ENCODE peak calls at places on chromosomes 4 and X, in ten cellular contexts. One of them, this sample, is unnamed.

GRCh38 chr4:40736910-40737309 is 12.8 kb upstream of the NSUN7 start:
- DNase-seq in stimulated activated CD8-positive, alpha-beta memory T cell treated with anti-CD3 and anti-CD28 coated beads, Interleukin-15, amount 100 ng/mL, for 4 hours: no peak
- DNase-seq in MCF 10A: peak
- DNase-seq in nucleus accumbens: no peak
- DNase-seq in naive thymus-derived CD8-positive, alpha-beta T cell: no peak
- DNase-seq in Calu3: no peak
- DNase-seq in iPS-NIHi11: peak
- DNase-seq in hippocampal formation: peak
- DNase-seq in AG09319: no peak
- DNase-seq in PC-3: peak
- DNase-seq in this sample: no peak

GRCh38 chrX:10110316-10110932 is 46.4 kb upstream of the CLCN4 start:
- DNase-seq in stimulated activated CD8-positive, alpha-beta memory T cell treated with anti-CD3 and anti-CD28 coated beads, Interleukin-15, amount 100 ng/mL, for 4 hours: no peak
- DNase-seq in MCF 10A: no peak
- DNase-seq in nucleus accumbens: no peak
- DNase-seq in naive thymus-derived CD8-positive, alpha-beta T cell: no peak
- DNase-seq in Calu3: no peak
- DNase-seq in iPS-NIHi11: no peak
- DNase-seq in hippocampal formation: no peak
- DNase-seq in AG09319: no peak
- DNase-seq in PC-3: no peak
- DNase-seq in this sample: no peak

GRCh38 chr4:144808034-144808433 is 162.1 kb downstream of the HHIP start:
- DNase-seq in stimulated activated CD8-positive, alpha-beta memory T cell treated with anti-CD3 and anti-CD28 coated beads, Interleukin-15, amount 100 ng/mL, for 4 hours: no peak
- DNase-seq in MCF 10A: no peak
- DNase-seq in nucleus accumbens: no peak
- DNase-seq in naive thymus-derived CD8-positive, alpha-beta T cell: no peak
- DNase-seq in Calu3: no peak
- DNase-seq in iPS-NIHi11: no peak
- DNase-seq in hippocampal formation: no peak
- DNase-seq in AG09319: no peak
- DNase-seq in PC-3: no peak
- DNase-seq in this sample: no peak

GRCh38 chr4:111266937-111267336 is 644.1 kb upstream of the PITX2 start:
- DNase-seq in stimulated activated CD8-positive, alpha-beta memory T cell treated with anti-CD3 and anti-CD28 coated beads, Interleukin-15, amount 100 ng/mL, for 4 hours: no peak
- DNase-seq in MCF 10A: no peak
- DNase-seq in nucleus accumbens: no peak
- DNase-seq in naive thymus-derived CD8-positive, alpha-beta T cell: no peak
- DNase-seq in Calu3: no peak
- DNase-seq in iPS-NIHi11: no peak
- DNase-seq in hippocampal formation: no peak
- DNase-seq in AG09319: no peak
- DNase-seq in PC-3: no peak
- DNase-seq in this sample: no peak

GRCh38 chr4:76197971-76198410 is 15.6 kb downstream of the SCARB2 start:
- DNase-seq in stimulated activated CD8-positive, alpha-beta memory T cell treated with anti-CD3 and anti-CD28 coated beads, Interleukin-15, amount 100 ng/mL, for 4 hours: no peak
- DNase-seq in MCF 10A: peak
- DNase-seq in nucleus accumbens: peak
- DNase-seq in naive thymus-derived CD8-positive, alpha-beta T cell: no peak
- DNase-seq in Calu3: no peak
- DNase-seq in iPS-NIHi11: peak
- DNase-seq in hippocampal formation: peak
- DNase-seq in AG09319: no peak
- DNase-seq in PC-3: no peak
- DNase-seq in this sample: no peak

GRCh38 chr4:114015444-114015899 is 36.0 kb upstream of the ARSJ start:
- DNase-seq in stimulated activated CD8-positive, alpha-beta memory T cell treated with anti-CD3 and anti-CD28 coated beads, Interleukin-15, amount 100 ng/mL, for 4 hours: no peak
- DNase-seq in MCF 10A: peak
- DNase-seq in nucleus accumbens: no peak
- DNase-seq in naive thymus-derived CD8-positive, alpha-beta T cell: no peak
- DNase-seq in Calu3: no peak
- DNase-seq in iPS-NIHi11: no peak
- DNase-seq in hippocampal formation: no peak
- DNase-seq in AG09319: peak
- DNase-seq in PC-3: peak
- DNase-seq in this sample: no peak

GRCh38 chr4:169094656-169095231 is 84.7 kb upstream of the CBR4 start:
- DNase-seq in stimulated activated CD8-positive, alpha-beta memory T cell treated with anti-CD3 and anti-CD28 coated beads, Interleukin-15, amount 100 ng/mL, for 4 hours: no peak
- DNase-seq in MCF 10A: no peak
- DNase-seq in nucleus accumbens: no peak
- DNase-seq in naive thymus-derived CD8-positive, alpha-beta T cell: no peak
- DNase-seq in Calu3: no peak
- DNase-seq in iPS-NIHi11: no peak
- DNase-seq in hippocampal formation: no peak
- DNase-seq in AG09319: no peak
- DNase-seq in PC-3: no peak
- DNase-seq in this sample: no peak

GRCh38 chr4:83217721-83218522 is 66.7 kb downstream of the COQ2 start:
- DNase-seq in stimulated activated CD8-positive, alpha-beta memory T cell treated with anti-CD3 and anti-CD28 coated beads, Interleukin-15, amount 100 ng/mL, for 4 hours: peak
- DNase-seq in MCF 10A: no peak
- DNase-seq in nucleus accumbens: no peak
- DNase-seq in naive thymus-derived CD8-positive, alpha-beta T cell: peak
- DNase-seq in Calu3: peak
- DNase-seq in iPS-NIHi11: no peak
- DNase-seq in hippocampal formation: no peak
- DNase-seq in AG09319: no peak
- DNase-seq in PC-3: no peak
- DNase-seq in this sample: peak

GRCh38 chrX:19990225-19990518 is 689 bp downstream of the BCLAF3 start:
- DNase-seq in stimulated activated CD8-positive, alpha-beta memory T cell treated with anti-CD3 and anti-CD28 coated beads, Interleukin-15, amount 100 ng/mL, for 4 hours: no peak
- DNase-seq in MCF 10A: peak
- DNase-seq in nucleus accumbens: no peak
- DNase-seq in naive thymus-derived CD8-positive, alpha-beta T cell: no peak
- DNase-seq in Calu3: no peak
- DNase-seq in iPS-NIHi11: no peak
- DNase-seq in hippocampal formation: no peak
- DNase-seq in AG09319: no peak
- DNase-seq in PC-3: peak
- DNase-seq in this sample: no peak

GRCh38 chrX:1093112-1093511 is 119.3 kb downstream of the CRLF2 start:
- DNase-seq in stimulated activated CD8-positive, alpha-beta memory T cell treated with anti-CD3 and anti-CD28 coated beads, Interleukin-15, amount 100 ng/mL, for 4 hours: peak
- DNase-seq in MCF 10A: no peak
- DNase-seq in nucleus accumbens: no peak
- DNase-seq in naive thymus-derived CD8-positive, alpha-beta T cell: peak
- DNase-seq in Calu3: no peak
- DNase-seq in iPS-NIHi11: no peak
- DNase-seq in hippocampal formation: no peak
- DNase-seq in AG09319: no peak
- DNase-seq in PC-3: no peak
- DNase-seq in this sample: no peak

GRCh38 chrX:43940811-43941210 is 32.4 kb downstream of the NDP start:
- DNase-seq in stimulated activated CD8-positive, alpha-beta memory T cell treated with anti-CD3 and anti-CD28 coated beads, Interleukin-15, amount 100 ng/mL, for 4 hours: no peak
- DNase-seq in MCF 10A: peak
- DNase-seq in nucleus accumbens: no peak
- DNase-seq in naive thymus-derived CD8-positive, alpha-beta T cell: no peak
- DNase-seq in Calu3: peak
- DNase-seq in iPS-NIHi11: no peak
- DNase-seq in hippocampal formation: no peak
- DNase-seq in AG09319: no peak
- DNase-seq in PC-3: peak
- DNase-seq in this sample: no peak

GRCh38 chrX:56759736-56760409 is 30.8 kb downstream of the NBDY start:
- DNase-seq in stimulated activated CD8-positive, alpha-beta memory T cell treated with anti-CD3 and anti-CD28 coated beads, Interleukin-15, amount 100 ng/mL, for 4 hours: no peak
- DNase-seq in MCF 10A: no peak
- DNase-seq in nucleus accumbens: no peak
- DNase-seq in naive thymus-derived CD8-positive, alpha-beta T cell: no peak
- DNase-seq in Calu3: no peak
- DNase-seq in iPS-NIHi11: no peak
- DNase-seq in hippocampal formation: no peak
- DNase-seq in AG09319: no peak
- DNase-seq in PC-3: no peak
- DNase-seq in this sample: no peak

GRCh38 chr4:76406070-76406469 is 14.9 kb downstream of the CCDC158 start:
- DNase-seq in stimulated activated CD8-positive, alpha-beta memory T cell treated with anti-CD3 and anti-CD28 coated beads, Interleukin-15, amount 100 ng/mL, for 4 hours: no peak
- DNase-seq in MCF 10A: no peak
- DNase-seq in nucleus accumbens: no peak
- DNase-seq in naive thymus-derived CD8-positive, alpha-beta T cell: no peak
- DNase-seq in Calu3: no peak
- DNase-seq in iPS-NIHi11: no peak
- DNase-seq in hippocampal formation: no peak
- DNase-seq in AG09319: no peak
- DNase-seq in PC-3: no peak
- DNase-seq in this sample: no peak

GRCh38 chr4:139039044-139039443 is 23.5 kb downstream of the NOCT start:
- DNase-seq in stimulated activated CD8-positive, alpha-beta memory T cell treated with anti-CD3 and anti-CD28 coated beads, Interleukin-15, amount 100 ng/mL, for 4 hours: no peak
- DNase-seq in MCF 10A: no peak
- DNase-seq in nucleus accumbens: no peak
- DNase-seq in naive thymus-derived CD8-positive, alpha-beta T cell: no peak
- DNase-seq in Calu3: no peak
- DNase-seq in iPS-NIHi11: no peak
- DNase-seq in hippocampal formation: no peak
- DNase-seq in AG09319: no peak
- DNase-seq in PC-3: no peak
- DNase-seq in this sample: no peak

GRCh38 chr4:185624248-185624568 is 88.9 kb upstream of the PDLIM3 start:
- DNase-seq in stimulated activated CD8-positive, alpha-beta memory T cell treated with anti-CD3 and anti-CD28 coated beads, Interleukin-15, amount 100 ng/mL, for 4 hours: no peak
- DNase-seq in MCF 10A: no peak
- DNase-seq in nucleus accumbens: no peak
- DNase-seq in naive thymus-derived CD8-positive, alpha-beta T cell: no peak
- DNase-seq in Calu3: no peak
- DNase-seq in iPS-NIHi11: no peak
- DNase-seq in hippocampal formation: no peak
- DNase-seq in AG09319: no peak
- DNase-seq in PC-3: no peak
- DNase-seq in this sample: no peak

GRCh38 chr4:138981930-138982390 is 33.6 kb upstream of the NOCT start:
- DNase-seq in stimulated activated CD8-positive, alpha-beta memory T cell treated with anti-CD3 and anti-CD28 coated beads, Interleukin-15, amount 100 ng/mL, for 4 hours: no peak
- DNase-seq in MCF 10A: peak
- DNase-seq in nucleus accumbens: no peak
- DNase-seq in naive thymus-derived CD8-positive, alpha-beta T cell: no peak
- DNase-seq in Calu3: peak
- DNase-seq in iPS-NIHi11: no peak
- DNase-seq in hippocampal formation: peak
- DNase-seq in AG09319: peak
- DNase-seq in PC-3: peak
- DNase-seq in this sample: no peak

GRCh38 chrX:48736878-48737212 is 24.7 kb upstream of the GLOD5 start:
- DNase-seq in stimulated activated CD8-positive, alpha-beta memory T cell treated with anti-CD3 and anti-CD28 coated beads, Interleukin-15, amount 100 ng/mL, for 4 hours: no peak
- DNase-seq in MCF 10A: no peak
- DNase-seq in nucleus accumbens: no peak
- DNase-seq in naive thymus-derived CD8-positive, alpha-beta T cell: no peak
- DNase-seq in Calu3: no peak
- DNase-seq in iPS-NIHi11: no peak
- DNase-seq in hippocampal formation: no peak
- DNase-seq in AG09319: no peak
- DNase-seq in PC-3: no peak
- DNase-seq in this sample: no peak

GRCh38 chrX:112669834-112670233 is 9.9 kb downstream of the LHFPL1 start:
- DNase-seq in stimulated activated CD8-positive, alpha-beta memory T cell treated with anti-CD3 and anti-CD28 coated beads, Interleukin-15, amount 100 ng/mL, for 4 hours: no peak
- DNase-seq in MCF 10A: no peak
- DNase-seq in nucleus accumbens: no peak
- DNase-seq in naive thymus-derived CD8-positive, alpha-beta T cell: no peak
- DNase-seq in Calu3: no peak
- DNase-seq in iPS-NIHi11: no peak
- DNase-seq in hippocampal formation: no peak
- DNase-seq in AG09319: no peak
- DNase-seq in PC-3: no peak
- DNase-seq in this sample: no peak

GRCh38 chrX:15150578-15150977 is 119.3 kb downstream of the ASB9 start:
- DNase-seq in stimulated activated CD8-positive, alpha-beta memory T cell treated with anti-CD3 and anti-CD28 coated beads, Interleukin-15, amount 100 ng/mL, for 4 hours: no peak
- DNase-seq in MCF 10A: no peak
- DNase-seq in nucleus accumbens: no peak
- DNase-seq in naive thymus-derived CD8-positive, alpha-beta T cell: no peak
- DNase-seq in Calu3: no peak
- DNase-seq in iPS-NIHi11: no peak
- DNase-seq in hippocampal formation: no peak
- DNase-seq in AG09319: no peak
- DNase-seq in PC-3: no peak
- DNase-seq in this sample: no peak

GRCh38 chrX:113743069-113743468 is 840.8 kb upstream of the HTR2C start:
- DNase-seq in stimulated activated CD8-positive, alpha-beta memory T cell treated with anti-CD3 and anti-CD28 coated beads, Interleukin-15, amount 100 ng/mL, for 4 hours: no peak
- DNase-seq in MCF 10A: no peak
- DNase-seq in nucleus accumbens: no peak
- DNase-seq in naive thymus-derived CD8-positive, alpha-beta T cell: no peak
- DNase-seq in Calu3: no peak
- DNase-seq in iPS-NIHi11: no peak
- DNase-seq in hippocampal formation: no peak
- DNase-seq in AG09319: no peak
- DNase-seq in PC-3: no peak
- DNase-seq in this sample: no peak

GRCh38 chrX:56498756-56499155 is 64.7 kb upstream of the UBQLN2 start:
- DNase-seq in stimulated activated CD8-positive, alpha-beta memory T cell treated with anti-CD3 and anti-CD28 coated beads, Interleukin-15, amount 100 ng/mL, for 4 hours: no peak
- DNase-seq in MCF 10A: no peak
- DNase-seq in nucleus accumbens: no peak
- DNase-seq in naive thymus-derived CD8-positive, alpha-beta T cell: no peak
- DNase-seq in Calu3: no peak
- DNase-seq in iPS-NIHi11: no peak
- DNase-seq in hippocampal formation: no peak
- DNase-seq in AG09319: no peak
- DNase-seq in PC-3: peak
- DNase-seq in this sample: no peak

GRCh38 chr4:174423257-174423944 is 98.9 kb downstream of the HPGD start:
- DNase-seq in stimulated activated CD8-positive, alpha-beta memory T cell treated with anti-CD3 and anti-CD28 coated beads, Interleukin-15, amount 100 ng/mL, for 4 hours: no peak
- DNase-seq in MCF 10A: peak
- DNase-seq in nucleus accumbens: no peak
- DNase-seq in naive thymus-derived CD8-positive, alpha-beta T cell: no peak
- DNase-seq in Calu3: peak
- DNase-seq in iPS-NIHi11: no peak
- DNase-seq in hippocampal formation: no peak
- DNase-seq in AG09319: no peak
- DNase-seq in PC-3: peak
- DNase-seq in this sample: no peak

GRCh38 chrX:103831342-103831802 is 685 bp downstream of the RAB9B start:
- DNase-seq in stimulated activated CD8-positive, alpha-beta memory T cell treated with anti-CD3 and anti-CD28 coated beads, Interleukin-15, amount 100 ng/mL, for 4 hours: no peak
- DNase-seq in MCF 10A: peak
- DNase-seq in nucleus accumbens: no peak
- DNase-seq in naive thymus-derived CD8-positive, alpha-beta T cell: no peak
- DNase-seq in Calu3: peak
- DNase-seq in iPS-NIHi11: no peak
- DNase-seq in hippocampal formation: no peak
- DNase-seq in AG09319: peak
- DNase-seq in PC-3: peak
- DNase-seq in this sample: no peak

GRCh38 chrX:105745863-105746262 is 76.5 kb upstream of the NRK start:
- DNase-seq in stimulated activated CD8-positive, alpha-beta memory T cell treated with anti-CD3 and anti-CD28 coated beads, Interleukin-15, amount 100 ng/mL, for 4 hours: no peak
- DNase-seq in MCF 10A: peak
- DNase-seq in nucleus accumbens: no peak
- DNase-seq in naive thymus-derived CD8-positive, alpha-beta T cell: no peak
- DNase-seq in Calu3: no peak
- DNase-seq in iPS-NIHi11: no peak
- DNase-seq in hippocampal formation: no peak
- DNase-seq in AG09319: no peak
- DNase-seq in PC-3: peak
- DNase-seq in this sample: no peak

GRCh38 chrX:130772313-130773140 is 130.5 kb downstream of the ENOX2 start:
- DNase-seq in stimulated activated CD8-positive, alpha-beta memory T cell treated with anti-CD3 and anti-CD28 coated beads, Interleukin-15, amount 100 ng/mL, for 4 hours: no peak
- DNase-seq in MCF 10A: peak
- DNase-seq in nucleus accumbens: no peak
- DNase-seq in naive thymus-derived CD8-positive, alpha-beta T cell: no peak
- DNase-seq in Calu3: no peak
- DNase-seq in iPS-NIHi11: no peak
- DNase-seq in hippocampal formation: no peak
- DNase-seq in AG09319: peak
- DNase-seq in PC-3: peak
- DNase-seq in this sample: no peak

GRCh38 chr4:52611030-52611555 is 48.0 kb downstream of the USP46 start:
- DNase-seq in stimulated activated CD8-positive, alpha-beta memory T cell treated with anti-CD3 and anti-CD28 coated beads, Interleukin-15, amount 100 ng/mL, for 4 hours: no peak
- DNase-seq in MCF 10A: no peak
- DNase-seq in nucleus accumbens: no peak
- DNase-seq in naive thymus-derived CD8-positive, alpha-beta T cell: no peak
- DNase-seq in Calu3: no peak
- DNase-seq in iPS-NIHi11: no peak
- DNase-seq in hippocampal formation: no peak
- DNase-seq in AG09319: no peak
- DNase-seq in PC-3: no peak
- DNase-seq in this sample: no peak

GRCh38 chr4:188372856-188373255 is 233.6 kb downstream of the TRIML1 start:
- DNase-seq in stimulated activated CD8-positive, alpha-beta memory T cell treated with anti-CD3 and anti-CD28 coated beads, Interleukin-15, amount 100 ng/mL, for 4 hours: no peak
- DNase-seq in MCF 10A: peak
- DNase-seq in nucleus accumbens: no peak
- DNase-seq in naive thymus-derived CD8-positive, alpha-beta T cell: no peak
- DNase-seq in Calu3: peak
- DNase-seq in iPS-NIHi11: no peak
- DNase-seq in hippocampal formation: no peak
- DNase-seq in AG09319: peak
- DNase-seq in PC-3: peak
- DNase-seq in this sample: no peak

GRCh38 chr4:65599335-65599734 is 71.0 kb downstream of the EPHA5 start:
- DNase-seq in stimulated activated CD8-positive, alpha-beta memory T cell treated with anti-CD3 and anti-CD28 coated beads, Interleukin-15, amount 100 ng/mL, for 4 hours: no peak
- DNase-seq in MCF 10A: peak
- DNase-seq in nucleus accumbens: no peak
- DNase-seq in naive thymus-derived CD8-positive, alpha-beta T cell: no peak
- DNase-seq in Calu3: no peak
- DNase-seq in iPS-NIHi11: no peak
- DNase-seq in hippocampal formation: no peak
- DNase-seq in AG09319: no peak
- DNase-seq in PC-3: peak
- DNase-seq in this sample: no peak